ENCODE peak calls at places on chromosomes 16 and 17, in four cellular contexts. N is hippocampal formation, W is transverse colon, E is colonic mucosa. A is an unnamed sample.

GRCh38 chr16:63617047-63617989 is 1504.5 kb downstream of the CDH11 start:
- DNase-seq in E (peak; percentile 19), N (no peak), W (no peak), A (no peak)

GRCh38 chr17:57420674-57421392 is 164.5 kb downstream of the MSI2 start:
- DNase-seq in N (no peak), E (peak; percentile 71), W (peak; percentile 59), A (no peak)

GRCh38 chr17:67055041-67055443 is 10.7 kb downstream of the CACNG1 start:
- DNase-seq in E (no peak), N (no peak), W (no peak), A (no peak)

GRCh38 chr17:44941712-44942331 is 5.8 kb downstream of the KIF18B start:
- DNase-seq in E (no peak), N (no peak), W (no peak), A (no peak)

GRCh38 chr17:47701603-47702002 is 7.6 kb downstream of the TBKBP1 start:
- DNase-seq in N (no peak), E (no peak), W (no peak), A (no peak)

GRCh38 chr17:46035112-46035818 is 36.2 kb downstream of the STH start:
- DNase-seq in W (no peak), E (no peak), N (no peak), A (no peak)

GRCh38 chr17:82449136-82449882 is 1.2 kb downstream of the CYBC1 start:
- DNase-seq in E (no peak), W (peak; percentile 76), N (no peak), A (no peak)

GRCh38 chr17:10513284-10514067 is 4.9 kb downstream of the MYH1 start:
- DNase-seq in N (no peak), W (no peak), E (no peak), A (no peak)

GRCh38 chr17:79619636-79620206 is 8.9 kb upstream of the RBFOX3 start:
- DNase-seq in E (no peak), W (peak; percentile 4), N (no peak), A (no peak)

GRCh38 chr17:46726106-46726670 is 92.3 kb downstream of the WNT3 start:
- DNase-seq in W (no peak), E (no peak), N (no peak), A (no peak)

GRCh38 chr16:2438121-2438520 is 8.9 kb downstream of the CCNF start:
- DNase-seq in W (no peak), N (no peak), E (no peak), A (no peak)

GRCh38 chr17:42071810-42072209 is 21.4 kb upstream of the C17orf113 start:
- DNase-seq in E (no peak), W (no peak), N (no peak), A (no peak)